ENCODE peak calls at places on chromosome 1, in seven cellular contexts. X is K562, H is GM12878, S is HCT116, A is Panc1, C is HepG2, K is SK-N-SH. N is an unnamed sample.

GRCh38 chr1:24102966-24103365 is 9.0 kb downstream of the MYOM3 start:
- DNase-seq in X (no peak), H (no peak), S (no peak), A (no peak), C (no peak), K (peak; percentile 49), N (no peak)

GRCh38 chr1:6027591-6027990 is 18.1 kb upstream of the KCNAB2 start:
- DNase-seq in X (no peak), H (no peak), S (no peak), A (no peak), C (no peak), K (no peak), N (no peak)

GRCh38 chr1:25182629-25183028 is 49.7 kb downstream of the SYF2 start:
- DNase-seq in X (no peak), H (no peak), S (no peak), A (no peak), C (no peak), K (no peak), N (no peak)

GRCh38 chr1:6235302-6235680 is 473 bp downstream of the ICMT start:
- DNase-seq in X (no peak), H (no peak), S (no peak), A (no peak), C (no peak), K (no peak), N (no peak)

GRCh38 chr1:156112276-156113137 is 2.0 kb upstream of the LMNA start:
- DNase-seq in X (no peak), H (no peak), S (no peak), A (no peak), C (no peak), K (no peak), N (no peak)

GRCh38 chr1:48671578-48671977 is 105.1 kb downstream of the BEND5 start:
- DNase-seq in X (no peak), H (no peak), S (no peak), A (no peak), C (no peak), K (no peak), N (no peak)

GRCh38 chr1:150150511-150151021 is 850 bp downstream of the PLEKHO1 start:
- DNase-seq in X (peak; percentile 56), H (no peak), S (no peak), A (no peak), C (no peak), K (peak; percentile 71), N (peak; percentile 58)

GRCh38 chr1:1144122-1144842 is 28.4 kb upstream of the C1orf159 start:
- DNase-seq in X (no peak), H (no peak), S (no peak), A (no peak), C (no peak), K (no peak), N (no peak)

GRCh38 chr1:3898994-3899775 is 887 bp downstream of the C1orf174 start:
- DNase-seq in X (no peak), H (no peak), S (no peak), A (no peak), C (peak; percentile 43), K (no peak), N (no peak)

GRCh38 chr1:230103341-230104173 is 36.5 kb downstream of the GALNT2 start:
- DNase-seq in X (no peak), H (no peak), S (no peak), A (no peak), C (no peak), K (no peak), N (no peak)

GRCh38 chr1:231478800-231479199 is 49.7 kb upstream of the TSNAX start:
- DNase-seq in X (no peak), H (no peak), S (no peak), A (no peak), C (no peak), K (no peak), N (no peak)

GRCh38 chr1:105204836-105205371 is 1455.2 kb downstream of the AMY1C start:
- DNase-seq in X (no peak), H (no peak), S (no peak), A (no peak), C (no peak), K (no peak), N (no peak)

GRCh38 chr1:243253927-243254232 is 1.2 kb downstream of the CEP170 start:
- DNase-seq in X (no peak), H (no peak), S (no peak), A (no peak), C (peak; percentile 12), K (no peak), N (no peak)

GRCh38 chr1:12501661-12502060 is 116.3 kb downstream of the DHRS3 start:
- DNase-seq in X (no peak), H (no peak), S (no peak), A (no peak), C (no peak), K (no peak), N (no peak)

GRCh38 chr1:162846256-162847212 is 14.4 kb downstream of the CCDC190 start:
- DNase-seq in X (no peak), H (no peak), S (no peak), A (no peak), C (no peak), K (no peak), N (no peak)

GRCh38 chr1:163068716-163069115 is 445 bp upstream of the RGS4 start:
- DNase-seq in X (no peak), H (no peak), S (no peak), A (no peak), C (no peak), K (peak; percentile 9), N (no peak)

DNA sequence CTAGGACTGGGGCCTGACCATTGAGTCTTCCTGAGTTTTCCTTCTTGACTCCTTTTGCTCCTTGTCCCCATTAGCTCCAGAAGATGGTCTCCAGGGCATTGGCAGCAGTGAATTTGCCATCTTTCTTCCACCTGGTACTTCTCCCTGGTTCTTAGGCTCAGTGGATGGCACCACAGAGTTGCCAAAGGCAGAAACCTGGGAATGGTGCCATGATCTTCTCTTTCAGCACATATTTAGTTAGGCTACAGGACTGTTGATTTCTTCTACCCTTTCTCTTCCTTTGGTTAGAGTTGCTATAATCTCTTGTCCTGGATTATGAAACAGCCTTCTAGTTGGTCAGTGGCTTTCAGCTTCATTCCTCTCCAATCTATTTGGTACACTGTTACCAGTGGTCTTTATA is 6.2 kb downstream of the ZBTB40 start:
- DNase-seq in X (no peak), H (no peak), S (no peak), A (no peak), C (no peak), K (no peak), N (no peak)
- TF ChIP-seq SIN3A in X (no peak), H (no peak), S (no peak), A (no peak), C (no peak), K (no peak), N (no peak)

GRCh38 chr1:224181453-224181810 is 1.6 kb upstream of the DEGS1 start:
- DNase-seq in X (no peak), H (no peak), S (no peak), A (no peak), C (no peak), K (no peak), N (no peak)

GRCh38 chr1:224182866-224183590 is at the start of gene DEGS1:
- DNase-seq in X (peak; percentile 100), H (no peak), S (peak; percentile 40), A (no peak), C (peak; percentile 72), K (peak; percentile 99), N (peak; percentile 86)

GRCh38 chr1:224180783-224181452 is 2.1 kb upstream of the DEGS1 start:
- DNase-seq in X (no peak), H (no peak), S (no peak), A (no peak), C (no peak), K (no peak), N (peak; percentile 28)

GRCh38 chr1:224183591-224184312 is 712 bp downstream of the DEGS1 start:
- DNase-seq in X (no peak), H (no peak), S (no peak), A (no peak), C (peak; percentile 15), K (peak; percentile 89), N (no peak)

GRCh38 chr1:224182057-224182865 is 779 bp upstream of the DEGS1 start:
- DNase-seq in X (no peak), H (peak; percentile 91), S (no peak), A (no peak), C (no peak), K (no peak), N (no peak)
- TF ChIP-seq SIN3A in X (no peak), H (no peak), S (no peak), A (no peak), C (no peak), K (no peak), N (no peak)

GRCh38 chr1:203148579-203148978 is 21.1 kb downstream of the ADORA1 start:
- DNase-seq in X (no peak), H (no peak), S (no peak), A (no peak), C (no peak), K (no peak), N (no peak)

GRCh38 chr1:203147376-203147775 is 19.9 kb downstream of the ADORA1 start:
- DNase-seq in X (no peak), H (no peak), S (no peak), A (no peak), C (no peak), K (no peak), N (no peak)

GRCh38 chr1:203146537-203146936 is 19.0 kb downstream of the ADORA1 start:
- DNase-seq in X (no peak), H (no peak), S (no peak), A (no peak), C (no peak), K (no peak), N (no peak)

GRCh38 chr1:203149188-203149840 is 21.8 kb downstream of the ADORA1 start:
- DNase-seq in X (no peak), H (no peak), S (no peak), A (no peak), C (no peak), K (no peak), N (no peak)

GRCh38 chr1:203148127-203148526 is 20.6 kb downstream of the ADORA1 start:
- DNase-seq in X (peak; percentile 64), H (no peak), S (peak; percentile 16), A (no peak), C (peak; percentile 20), K (no peak), N (no peak)
- TF ChIP-seq SIN3A in X (no peak), H (no peak), S (no peak), A (no peak), C (no peak), K (no peak), N (no peak)

DNA sequence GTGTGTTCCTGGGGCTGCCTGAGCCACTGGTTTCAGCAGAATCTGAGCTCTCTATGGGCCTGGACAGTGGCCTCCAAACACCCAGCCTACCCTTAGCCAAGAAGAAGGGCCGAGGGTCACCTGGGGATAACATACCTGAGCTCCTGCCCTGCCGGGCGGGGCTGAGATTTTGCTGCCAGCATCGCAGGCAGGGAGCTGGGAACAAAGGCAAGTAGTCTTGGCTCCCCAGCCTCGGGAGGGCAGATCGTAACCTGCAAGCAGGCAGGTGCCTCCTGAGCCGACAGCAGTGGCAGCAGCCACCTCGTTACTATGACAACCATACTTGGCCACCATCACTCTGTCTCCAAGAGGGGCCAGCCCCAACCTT is 54.7 kb downstream of the TOMM20 start:
- DNase-seq in X (no peak), H (no peak), S (no peak), A (no peak), C (no peak), K (no peak), N (no peak)
- TF ChIP-seq SIN3A in X (no peak), H (no peak), S (no peak), A (no peak), C (no peak), K (no peak), N (no peak)

GRCh38 chr1:9721606-9722377 is 70.3 kb downstream of the PIK3CD start:
- DNase-seq in X (peak; percentile 86), H (no peak), S (no peak), A (no peak), C (peak; percentile 30), K (peak; percentile 87), N (peak; percentile 98)
- TF ChIP-seq SIN3A in X (no peak), H (no peak), S (no peak), A (no peak), C (no peak), K (no peak), N (no peak)